ENCODE peak calls at places on chromosomes 11 and 22, in four cellular contexts. One of them, this sample, is unnamed.

GRCh38 chr11:9815486-9816136 is 151.7 kb downstream of the SWAP70 start:
- DNase-seq in tibial artery: no peak
- DNase-seq in CD4-positive, CD25-positive, alpha-beta regulatory T cell: no peak
- DNase-seq in Peyer's patch: no peak
- DNase-seq in this sample: peak

GRCh38 chr22:45784357-45785277 is 113.0 kb downstream of the ATXN10 start:
- DNase-seq in tibial artery: no peak
- DNase-seq in CD4-positive, CD25-positive, alpha-beta regulatory T cell: no peak
- DNase-seq in Peyer's patch: no peak
- DNase-seq in this sample: no peak

GRCh38 chr22:40179535-40179934 is 1.8 kb downstream of the TNRC6B start:
- DNase-seq in tibial artery: no peak
- DNase-seq in CD4-positive, CD25-positive, alpha-beta regulatory T cell: no peak
- DNase-seq in Peyer's patch: no peak
- DNase-seq in this sample: no peak

GRCh38 chr22:21796863-21797262 is 61.3 kb upstream of the YPEL1 start:
- DNase-seq in tibial artery: no peak
- DNase-seq in CD4-positive, CD25-positive, alpha-beta regulatory T cell: no peak
- DNase-seq in Peyer's patch: no peak
- DNase-seq in this sample: no peak

GRCh38 chr11:59560290-59560701 is 49.0 kb downstream of the OR4D9 start:
- DNase-seq in tibial artery: peak
- DNase-seq in CD4-positive, CD25-positive, alpha-beta regulatory T cell: peak
- DNase-seq in Peyer's patch: peak
- DNase-seq in this sample: peak

GRCh38 chr11:16394947-16395346 is 38.6 kb upstream of the SOX6 start:
- DNase-seq in tibial artery: no peak
- DNase-seq in CD4-positive, CD25-positive, alpha-beta regulatory T cell: no peak
- DNase-seq in Peyer's patch: no peak
- DNase-seq in this sample: no peak

GRCh38 chr11:112526699-112527410 is 266.2 kb upstream of the PLET1 start:
- DNase-seq in tibial artery: no peak
- DNase-seq in CD4-positive, CD25-positive, alpha-beta regulatory T cell: no peak
- DNase-seq in Peyer's patch: no peak
- DNase-seq in this sample: no peak

GRCh38 chr11:104713366-104713765 is 184.9 kb downstream of the CASP12 start:
- DNase-seq in tibial artery: no peak
- DNase-seq in CD4-positive, CD25-positive, alpha-beta regulatory T cell: no peak
- DNase-seq in Peyer's patch: no peak
- DNase-seq in this sample: no peak

GRCh38 chr11:46659908-46660307 is 40.5 kb downstream of the ARHGAP1 start:
- DNase-seq in tibial artery: peak
- DNase-seq in CD4-positive, CD25-positive, alpha-beta regulatory T cell: no peak
- DNase-seq in Peyer's patch: no peak
- DNase-seq in this sample: no peak

GRCh38 chr11:87176044-87176443 is 138.3 kb downstream of the TMEM135 start:
- DNase-seq in tibial artery: no peak
- DNase-seq in CD4-positive, CD25-positive, alpha-beta regulatory T cell: no peak
- DNase-seq in Peyer's patch: no peak
- DNase-seq in this sample: no peak

GRCh38 chr11:64150481-64151239 is 15.3 kb downstream of the MACROD1 start:
- DNase-seq in tibial artery: no peak
- DNase-seq in CD4-positive, CD25-positive, alpha-beta regulatory T cell: no peak
- DNase-seq in Peyer's patch: no peak
- DNase-seq in this sample: no peak

GRCh38 chr22:31977141-31977781 is 32.9 kb downstream of the YWHAH start:
- DNase-seq in tibial artery: peak
- DNase-seq in CD4-positive, CD25-positive, alpha-beta regulatory T cell: peak
- DNase-seq in Peyer's patch: peak
- DNase-seq in this sample: peak

GRCh38 chr11:59401262-59401552 is 25.0 kb downstream of the OR5A2 start:
- DNase-seq in tibial artery: no peak
- DNase-seq in CD4-positive, CD25-positive, alpha-beta regulatory T cell: no peak
- DNase-seq in Peyer's patch: no peak
- DNase-seq in this sample: no peak

GRCh38 chr11:69080361-69080973 is 31.7 kb downstream of the TPCN2 start:
- DNase-seq in tibial artery: no peak
- DNase-seq in CD4-positive, CD25-positive, alpha-beta regulatory T cell: no peak
- DNase-seq in Peyer's patch: no peak
- DNase-seq in this sample: no peak

GRCh38 chr11:27703453-27703852 is 3.2 kb upstream of the BDNF start:
- DNase-seq in tibial artery: no peak
- DNase-seq in CD4-positive, CD25-positive, alpha-beta regulatory T cell: no peak
- DNase-seq in Peyer's patch: no peak
- DNase-seq in this sample: no peak

GRCh38 chr11:1682225-1682901 is 14.6 kb upstream of the KRTAP5-6 start:
- DNase-seq in tibial artery: no peak
- DNase-seq in CD4-positive, CD25-positive, alpha-beta regulatory T cell: no peak
- DNase-seq in Peyer's patch: no peak
- DNase-seq in this sample: no peak

GRCh38 chr11:120510406-120511115 is 987 bp upstream of the GRIK4 start:
- DNase-seq in tibial artery: peak
- DNase-seq in CD4-positive, CD25-positive, alpha-beta regulatory T cell: no peak
- DNase-seq in Peyer's patch: no peak
- DNase-seq in this sample: no peak

GRCh38 chr11:120511804-120512726 is 517 bp downstream of the GRIK4 start:
- DNase-seq in tibial artery: peak
- DNase-seq in CD4-positive, CD25-positive, alpha-beta regulatory T cell: no peak
- DNase-seq in Peyer's patch: no peak
- DNase-seq in this sample: no peak

GRCh38 chr11:120509346-120510053 is 2.0 kb upstream of the GRIK4 start:
- DNase-seq in tibial artery: peak
- DNase-seq in CD4-positive, CD25-positive, alpha-beta regulatory T cell: no peak
- DNase-seq in Peyer's patch: no peak
- DNase-seq in this sample: no peak

GRCh38 chr11:120512727-120513435 is 1.3 kb downstream of the GRIK4 start:
- DNase-seq in tibial artery: peak
- DNase-seq in CD4-positive, CD25-positive, alpha-beta regulatory T cell: no peak
- DNase-seq in Peyer's patch: no peak
- DNase-seq in this sample: no peak

GRCh38 chr11:120511116-120511803 is at the start of gene GRIK4:
- DNase-seq in tibial artery: peak
- DNase-seq in CD4-positive, CD25-positive, alpha-beta regulatory T cell: peak
- DNase-seq in Peyer's patch: peak
- DNase-seq in this sample: peak
- H3K4me3 ChIP-seq in tibial artery: peak
- H3K4me3 ChIP-seq in CD4-positive, CD25-positive, alpha-beta regulatory T cell: no peak
- H3K4me3 ChIP-seq in Peyer's patch: peak
- H3K4me3 ChIP-seq in this sample: peak

DNA sequence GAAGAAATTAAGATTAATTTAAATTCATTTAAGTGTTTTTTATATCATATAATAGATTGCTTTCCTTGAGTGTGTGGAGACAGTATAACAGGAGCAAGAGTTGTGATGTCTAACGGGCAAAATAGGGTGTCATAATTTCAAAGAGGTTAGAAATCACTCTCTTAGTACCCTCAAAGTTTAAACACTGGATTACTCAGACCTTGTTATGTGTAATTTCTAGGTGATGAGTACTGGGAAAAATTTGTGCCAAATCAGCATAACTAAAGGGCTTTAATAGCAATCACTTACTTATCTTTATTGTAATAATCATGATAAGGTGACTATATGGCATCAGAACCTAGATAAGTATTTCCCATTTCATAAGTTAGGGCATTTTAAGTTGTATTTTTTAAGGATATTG is 24.0 kb upstream of the PDE3B start:
- DNase-seq in tibial artery: no peak
- DNase-seq in CD4-positive, CD25-positive, alpha-beta regulatory T cell: no peak
- DNase-seq in Peyer's patch: no peak
- DNase-seq in this sample: no peak
- H3K27ac ChIP-seq in tibial artery: no peak
- H3K27ac ChIP-seq in CD4-positive, CD25-positive, alpha-beta regulatory T cell: no peak
- H3K27ac ChIP-seq in Peyer's patch: no peak
- H3K27ac ChIP-seq in this sample: no peak

DNA sequence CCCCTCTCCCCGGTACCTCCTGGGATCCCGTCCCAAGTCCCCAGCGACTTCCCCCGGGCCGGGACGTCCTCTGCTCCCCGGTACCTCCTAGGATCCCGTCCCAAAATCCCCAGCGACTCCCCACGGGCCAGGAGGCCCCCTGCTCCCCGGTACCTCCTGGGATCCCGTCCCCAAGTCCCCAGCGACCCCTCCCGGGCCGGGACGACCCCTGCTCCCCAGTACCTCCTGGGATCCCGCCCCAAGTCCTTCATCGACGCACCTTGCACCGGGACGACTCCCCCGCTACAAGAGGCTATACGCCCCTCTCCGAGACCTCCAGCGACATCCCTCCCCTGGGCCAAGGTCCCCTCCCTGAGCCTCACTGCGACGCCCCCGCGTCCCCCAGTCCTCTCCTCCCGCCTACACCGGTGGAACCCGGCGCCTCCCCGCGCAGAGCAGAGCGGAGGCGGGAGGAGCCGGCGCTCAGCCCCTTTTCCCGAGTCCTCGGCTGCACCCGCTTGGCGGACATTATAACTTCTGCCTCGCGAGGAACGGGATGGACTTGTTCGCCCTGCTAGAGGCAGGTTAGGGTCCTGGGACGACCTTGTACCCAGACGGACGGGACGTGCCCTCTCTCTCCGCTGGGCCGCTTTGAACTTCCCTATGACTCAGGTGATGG is 912 bp downstream of the KREMEN1 start:
- DNase-seq in tibial artery: no peak
- DNase-seq in CD4-positive, CD25-positive, alpha-beta regulatory T cell: no peak
- DNase-seq in Peyer's patch: peak
- DNase-seq in this sample: peak
- H3K4me3 ChIP-seq in tibial artery: peak
- H3K4me3 ChIP-seq in CD4-positive, CD25-positive, alpha-beta regulatory T cell: no peak
- H3K4me3 ChIP-seq in Peyer's patch: peak
- H3K4me3 ChIP-seq in this sample: peak

GRCh38 chr22:37764622-37765021 is 43.1 kb upstream of the GCAT start:
- DNase-seq in tibial artery: no peak
- DNase-seq in CD4-positive, CD25-positive, alpha-beta regulatory T cell: no peak
- DNase-seq in Peyer's patch: no peak
- DNase-seq in this sample: no peak
- H3K27ac ChIP-seq in tibial artery: no peak
- H3K27ac ChIP-seq in CD4-positive, CD25-positive, alpha-beta regulatory T cell: no peak
- H3K27ac ChIP-seq in Peyer's patch: no peak
- H3K27ac ChIP-seq in this sample: no peak

DNA sequence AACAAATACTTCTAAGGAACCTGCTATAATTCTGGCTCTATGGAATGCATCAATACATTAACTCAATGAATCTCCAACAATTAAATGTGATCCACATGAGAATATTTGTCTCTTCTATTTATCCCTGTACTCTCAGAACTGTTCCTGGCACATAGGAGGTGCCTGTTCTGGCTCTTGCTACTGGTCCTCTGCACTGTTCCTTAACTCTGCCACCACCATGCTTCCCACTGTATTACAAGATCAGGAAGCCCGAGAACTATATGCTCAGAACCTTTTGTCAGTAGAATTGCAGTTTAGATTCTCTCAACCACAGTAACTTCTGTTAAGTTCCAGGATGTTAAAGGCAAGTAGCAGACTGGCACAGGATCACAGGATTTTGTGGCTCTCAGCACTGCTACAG is 376.3 kb upstream of the CCDC90B start:
- DNase-seq in tibial artery: no peak
- DNase-seq in CD4-positive, CD25-positive, alpha-beta regulatory T cell: no peak
- DNase-seq in Peyer's patch: no peak
- DNase-seq in this sample: no peak
- H3K4me3 ChIP-seq in tibial artery: no peak
- H3K4me3 ChIP-seq in CD4-positive, CD25-positive, alpha-beta regulatory T cell: no peak
- H3K4me3 ChIP-seq in Peyer's patch: no peak
- H3K4me3 ChIP-seq in this sample: no peak

GRCh38 chr22:42635531-42635930 is 4.9 kb downstream of the ATP5MGL start:
- DNase-seq in tibial artery: peak
- DNase-seq in CD4-positive, CD25-positive, alpha-beta regulatory T cell: no peak
- DNase-seq in Peyer's patch: no peak
- DNase-seq in this sample: peak
- H3K27ac ChIP-seq in tibial artery: peak
- H3K27ac ChIP-seq in CD4-positive, CD25-positive, alpha-beta regulatory T cell: no peak
- H3K27ac ChIP-seq in Peyer's patch: peak
- H3K27ac ChIP-seq in this sample: peak

GRCh38 chr11:114260077-114260476 is 36.1 kb upstream of the NNMT start:
- DNase-seq in tibial artery: no peak
- DNase-seq in CD4-positive, CD25-positive, alpha-beta regulatory T cell: no peak
- DNase-seq in Peyer's patch: no peak
- DNase-seq in this sample: no peak
- H3K4me3 ChIP-seq in tibial artery: no peak
- H3K4me3 ChIP-seq in CD4-positive, CD25-positive, alpha-beta regulatory T cell: no peak
- H3K4me3 ChIP-seq in Peyer's patch: no peak
- H3K4me3 ChIP-seq in this sample: no peak

DNA sequence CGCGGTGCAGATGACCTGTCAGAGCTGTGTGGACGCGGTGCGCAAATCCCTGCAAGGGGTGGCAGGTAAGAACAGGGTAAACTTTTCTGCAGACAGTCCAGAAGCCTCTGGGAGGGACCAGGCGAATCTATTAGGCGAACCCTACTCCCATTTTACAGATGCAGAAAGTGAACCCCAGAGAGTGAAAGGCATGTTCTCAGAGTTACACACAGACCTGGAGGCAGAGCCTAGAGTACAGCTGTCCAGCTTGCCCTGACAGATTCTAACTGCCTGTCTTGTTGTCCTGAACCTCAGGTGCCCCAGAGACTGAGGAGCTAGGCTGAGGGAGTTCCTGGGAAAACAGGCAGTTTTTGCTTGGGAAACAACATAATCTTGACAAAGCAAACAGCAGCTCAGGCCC is 665 bp downstream of the CCS start:
- DNase-seq in tibial artery: no peak
- DNase-seq in CD4-positive, CD25-positive, alpha-beta regulatory T cell: no peak
- DNase-seq in Peyer's patch: no peak
- DNase-seq in this sample: no peak
- H3K27ac ChIP-seq in tibial artery: peak
- H3K27ac ChIP-seq in CD4-positive, CD25-positive, alpha-beta regulatory T cell: peak
- H3K27ac ChIP-seq in Peyer's patch: peak
- H3K27ac ChIP-seq in this sample: no peak

DNA sequence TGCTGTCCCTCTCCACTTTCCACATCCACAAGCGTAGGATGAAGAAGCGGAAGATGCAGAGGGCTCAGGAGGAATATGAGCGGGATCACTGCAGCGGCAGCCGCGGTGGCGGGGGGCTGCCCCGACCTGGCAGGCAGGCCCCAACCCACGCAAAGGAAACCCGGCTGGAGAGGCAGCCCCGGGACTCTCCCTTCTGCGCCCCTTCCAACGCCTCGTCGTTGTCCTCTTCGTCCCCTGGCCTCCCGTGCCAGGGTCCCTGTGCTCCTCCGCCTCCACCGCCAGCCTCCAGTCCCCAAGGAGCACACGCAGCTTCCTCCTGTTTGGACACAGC is 1.8 kb downstream of the C11orf87 start:
- DNase-seq in tibial artery: no peak
- DNase-seq in CD4-positive, CD25-positive, alpha-beta regulatory T cell: no peak
- DNase-seq in Peyer's patch: no peak
- DNase-seq in this sample: no peak
- H3K4me3 ChIP-seq in tibial artery: peak
- H3K4me3 ChIP-seq in CD4-positive, CD25-positive, alpha-beta regulatory T cell: no peak
- H3K4me3 ChIP-seq in Peyer's patch: no peak
- H3K4me3 ChIP-seq in this sample: no peak

GRCh38 chr22:20143883-20144665 is 6.8 kb downstream of the CCDC188 start:
- DNase-seq in tibial artery: no peak
- DNase-seq in CD4-positive, CD25-positive, alpha-beta regulatory T cell: no peak
- DNase-seq in Peyer's patch: no peak
- DNase-seq in this sample: no peak
- H3K27ac ChIP-seq in tibial artery: no peak
- H3K27ac ChIP-seq in CD4-positive, CD25-positive, alpha-beta regulatory T cell: no peak
- H3K27ac ChIP-seq in Peyer's patch: no peak
- H3K27ac ChIP-seq in this sample: no peak